ENCODE peak calls at places on chromosomes 5 and 9, in eight cellular contexts. R is upper lobe of right lung; V is activated naive CD4-positive, alpha-beta T cell treated with anti-CD3 and anti-CD28 coated beads, Interleukin-2, amount 50 U/mL, for 72 hours; I is left cardiac atrium; Q is erythroblast; P is BJ; O is prostate gland; L is heart right ventricle. X is an unnamed sample.

GRCh38 chr5:133285583-133286021 is 233.8 kb downstream of the HSPA4 start:
- DNase-seq in L (peak), V (no peak), O (no peak), P (no peak), Q (no peak), I (peak), R (no peak), X (peak)

GRCh38 chr9:132456241-132456640 is 46.2 kb downstream of the CFAP77 start:
- DNase-seq in Q (no peak), L (no peak), V (no peak), O (no peak), P (no peak), R (no peak), I (no peak), X (no peak)

GRCh38 chr9:108073823-108074222 is 584.3 kb upstream of the KLF4 start:
- DNase-seq in P (no peak), I (no peak), L (no peak), O (no peak), R (no peak), Q (no peak), V (no peak), X (no peak)

GRCh38 chr9:98885575-98886292 is 58.0 kb upstream of the COL15A1 start:
- DNase-seq in L (no peak), I (no peak), P (no peak), R (no peak), O (no peak), Q (no peak), V (no peak), X (peak)

GRCh38 chr5:176596689-176597416 is 13.1 kb downstream of the GPRIN1 start:
- DNase-seq in Q (peak), O (peak), R (no peak), I (no peak), L (peak), V (peak), P (no peak), X (peak)

GRCh38 chr5:154140381-154140780 is 50.2 kb upstream of the GALNT10 start:
- DNase-seq in L (no peak), V (no peak), O (no peak), P (no peak), I (no peak), Q (no peak), R (no peak), X (no peak)

GRCh38 chr5:149060325-149060724 is 2.5 kb downstream of the SH3TC2 start:
- DNase-seq in V (no peak), L (peak), I (peak), Q (peak), O (no peak), R (no peak), P (no peak), X (no peak)

GRCh38 chr9:97758334-97758916 is 61.3 kb upstream of the XPA start:
- DNase-seq in Q (no peak), R (no peak), P (no peak), L (no peak), I (no peak), V (no peak), O (no peak), X (no peak)

GRCh38 chr5:59542841-59543825 is 350.4 kb downstream of the PDE4D start:
- DNase-seq in V (no peak), R (no peak), O (no peak), P (no peak), L (peak), I (peak), Q (no peak), X (no peak)

GRCh38 chr5:32254987-32255900 is 57.5 kb downstream of the MTMR12 start:
- DNase-seq in V (no peak), R (no peak), P (peak), Q (no peak), I (no peak), L (no peak), O (no peak), X (no peak)

GRCh38 chr5:73964352-73964751 is 338.4 kb downstream of the ARHGEF28 start:
- DNase-seq in Q (no peak), O (no peak), I (no peak), V (no peak), L (no peak), P (no peak), R (no peak), X (no peak)

GRCh38 chr9:91949946-91950664 is at the start of gene ROR2:
- DNase-seq in R (peak), O (peak), I (peak), L (peak), P (no peak), Q (peak), V (no peak), X (peak)

GRCh38 chr5:172451771-172452197 is 2.5 kb downstream of the SH3PXD2B start:
- DNase-seq in Q (no peak), V (no peak), I (no peak), P (peak), O (no peak), R (no peak), L (no peak), X (peak)

GRCh38 chr5:2746642-2747041 is 4.8 kb downstream of the IRX2 start:
- DNase-seq in Q (no peak), V (no peak), R (no peak), L (no peak), P (no peak), O (no peak), I (no peak), X (no peak)

GRCh38 chr5:52024363-52024762 is 641.1 kb downstream of the ISL1 start:
- DNase-seq in R (no peak), P (no peak), L (no peak), I (no peak), Q (no peak), V (no peak), O (no peak), X (no peak)

GRCh38 chr5:35487255-35488035 is 130.2 kb upstream of the SPEF2 start:
- DNase-seq in V (no peak), L (no peak), R (no peak), P (peak), O (no peak), Q (no peak), I (no peak), X (no peak)

GRCh38 chr5:100644206-100644605 is 109.0 kb downstream of the FAM174A start:
- DNase-seq in V (no peak), P (no peak), Q (no peak), L (no peak), O (peak), R (no peak), I (no peak), X (no peak)

GRCh38 chr9:132244582-132245455 is 83.0 kb downstream of the NTNG2 start:
- DNase-seq in Q (no peak), L (peak), I (peak), V (no peak), P (no peak), R (peak), O (no peak), X (peak)

GRCh38 chr9:114138537-114138936 is 16.8 kb upstream of the COL27A1 start:
- DNase-seq in I (peak), L (peak), O (no peak), R (no peak), P (no peak), Q (no peak), V (no peak), X (no peak)

GRCh38 chr5:38135486-38136031 is 122.8 kb upstream of the EGFLAM start:
- DNase-seq in I (no peak), V (no peak), O (no peak), Q (no peak), L (no peak), P (no peak), R (no peak), X (no peak)

GRCh38 chr5:167594750-167595149 is 696.7 kb upstream of the WWC1 start:
- DNase-seq in R (no peak), V (no peak), Q (no peak), P (no peak), I (no peak), L (no peak), O (no peak), X (no peak)

GRCh38 chr9:120570296-120570695 is 9.7 kb downstream of the CDK5RAP2 start:
- DNase-seq in I (no peak), Q (no peak), P (no peak), O (no peak), V (no peak), R (no peak), L (no peak), X (no peak)

GRCh38 chr9:101184813-101185278 is 156.3 kb downstream of the PLPPR1 start:
- DNase-seq in P (no peak), L (no peak), O (no peak), Q (no peak), V (no peak), R (no peak), I (no peak), X (no peak)

GRCh38 chr5:141529002-141529401 is 40.1 kb downstream of the PCDHGC5 start:
- DNase-seq in L (peak), I (peak), O (no peak), R (no peak), P (no peak), Q (no peak), V (no peak), X (peak)

GRCh38 chr5:55521903-55522302 is 12.9 kb downstream of the PLPP1 start:
- DNase-seq in Q (no peak), O (no peak), R (no peak), P (no peak), I (no peak), L (no peak), V (no peak), X (no peak)

GRCh38 chr5:135743684-135744083 is 90.8 kb upstream of the SLC25A48 start:
- DNase-seq in R (no peak), P (no peak), V (no peak), O (no peak), I (no peak), L (no peak), Q (no peak), X (no peak)

GRCh38 chr5:55582256-55582655 is 47.5 kb upstream of the PLPP1 start:
- DNase-seq in Q (no peak), L (no peak), I (no peak), O (no peak), V (no peak), P (no peak), R (no peak), X (no peak)

GRCh38 chr5:180286-180918 is 10.9 kb upstream of the LRRC14B start:
- DNase-seq in Q (no peak), I (no peak), P (no peak), R (no peak), O (no peak), V (no peak), L (no peak), X (no peak)

GRCh38 chr5:62306494-62307363 is 723 bp downstream of the KIF2A start:
- DNase-seq in V (no peak), R (peak), Q (peak), I (peak), O (peak), P (no peak), L (peak), X (peak)

GRCh38 chr5:23506329-23507236 is 826 bp upstream of the PRDM9 start:
- DNase-seq in P (no peak), I (no peak), L (no peak), V (no peak), R (no peak), Q (no peak), O (no peak), X (no peak)

GRCh38 chr9:20264896-20265295 is 357.4 kb downstream of the MLLT3 start:
- DNase-seq in R (no peak), O (no peak), P (no peak), Q (no peak), V (no peak), I (no peak), L (no peak), X (no peak)

GRCh38 chr9:4837768-4838546 is 45.2 kb downstream of the RCL1 start:
- DNase-seq in O (no peak), V (no peak), P (peak), Q (no peak), L (no peak), R (no peak), I (no peak), X (no peak)

GRCh38 chr5:169063269-169063919 is 237.5 kb downstream of the SLIT3 start:
- DNase-seq in Q (no peak), R (no peak), I (no peak), O (no peak), P (no peak), V (no peak), L (no peak), X (no peak)

GRCh38 chr9:16138961-16139441 is 586.2 kb downstream of the CCDC171 start:
- DNase-seq in O (no peak), V (no peak), Q (no peak), I (peak), R (no peak), L (peak), P (no peak), X (peak)

GRCh38 chr5:568061-568781 is 43.9 kb upstream of the CEP72 start:
- DNase-seq in R (no peak), O (no peak), I (no peak), V (no peak), P (no peak), Q (no peak), L (no peak), X (no peak)

GRCh38 chr5:179275941-179276837 is 69.1 kb downstream of the ADAMTS2 start:
- DNase-seq in Q (no peak), O (no peak), P (peak), I (peak), L (peak), V (no peak), R (no peak), X (peak)

GRCh38 chr9:97632406-97632991 is 669 bp downstream of the TSTD2 start:
- DNase-seq in P (peak), R (peak), L (peak), Q (peak), I (peak), O (peak), V (no peak), X (no peak)

X was measured in adrenal gland.